ENCODE peak calls at places on chromosomes 5 and 9, in eight cellular contexts. E is prostate gland; Y is activated CD4-positive, alpha-beta T cell treated with anti-CD3 and anti-CD28 coated beads, Interleukin-2, amount 50 U/mL, for 1 hour; G is A673; U is lung microvascular endothelial cell; K is substantia nigra; Z is posterior vena cava; P is cardiac muscle cell. S is an unnamed sample.

GRCh38 chr9:99074902-99075245 is 30.0 kb upstream of the TGFBR1 start:
- DNase-seq in K (no peak), Z (no peak), E (no peak), U (no peak), Y (no peak), P (no peak), G (no peak), S (no peak)

GRCh38 chr9:81791076-81791475 is 101.7 kb upstream of the TLE1 start:
- DNase-seq in Z (no peak), P (no peak), E (no peak), K (no peak), G (no peak), U (no peak), Y (no peak), S (no peak)

GRCh38 chr5:40681351-40682311 is 1.9 kb downstream of the PTGER4 start:
- DNase-seq in Y (no peak), E (no peak), Z (peak; percentile 85), P (peak; percentile 18), K (no peak), G (no peak), U (peak; percentile 53), S (no peak)

GRCh38 chr9:137606734-137607138 is 1.2 kb downstream of the ARRDC1 start:
- DNase-seq in U (no peak), P (no peak), G (no peak), Y (no peak), K (no peak), E (no peak), Z (no peak), S (no peak)

GRCh38 chr5:26872337-26872736 is 166.0 kb downstream of the CDH9 start:
- DNase-seq in E (no peak), Y (no peak), K (no peak), G (no peak), P (no peak), U (no peak), Z (no peak), S (no peak)

GRCh38 chr5:93357686-93358085 is 223.3 kb downstream of the NR2F1-AS1 start:
- DNase-seq in G (no peak), Y (no peak), E (no peak), Z (no peak), P (no peak), U (no peak), K (no peak), S (no peak)

GRCh38 chr5:154236459-154237375 is 46.2 kb downstream of the GALNT10 start:
- DNase-seq in U (no peak), P (no peak), Y (no peak), K (no peak), Z (no peak), G (no peak), E (no peak), S (no peak)

GRCh38 chr5:91121347-91121993 is 261.6 kb downstream of the ARRDC3 start:
- DNase-seq in U (no peak), Z (no peak), E (peak; percentile 56), P (no peak), G (no peak), K (no peak), Y (no peak), S (no peak)

GRCh38 chr5:19531374-19531952 is 456.5 kb downstream of the CDH18 start:
- DNase-seq in E (no peak), P (no peak), G (no peak), K (no peak), Y (no peak), U (no peak), Z (no peak), S (no peak)

GRCh38 chr9:135910197-135910596 is 2.9 kb upstream of the CAMSAP1 start:
- DNase-seq in Y (no peak), G (no peak), E (no peak), K (no peak), U (no peak), P (no peak), Z (peak; percentile 4), S (no peak)

GRCh38 chr5:142883025-142883424 is 112.8 kb downstream of the ARHGAP26 start:
- DNase-seq in G (no peak), P (no peak), Z (peak; percentile 84), K (no peak), Y (no peak), U (peak; percentile 87), E (no peak), S (no peak)

GRCh38 chr5:150904479-150905311 is at the start of gene ZNF300:
- DNase-seq in G (peak; percentile 94), U (peak; percentile 97), P (peak; percentile 93), K (peak; percentile 43), Z (peak; percentile 95), Y (peak; percentile 23), E (peak; percentile 82), S (peak; percentile 88)

GRCh38 chr9:93898026-93898425 is 57.1 kb downstream of the BARX1 start:
- DNase-seq in U (no peak), Y (no peak), K (no peak), E (no peak), G (no peak), P (no peak), Z (peak; percentile 37), S (no peak)

GRCh38 chr5:172452398-172453205 is 1.7 kb downstream of the SH3PXD2B start:
- DNase-seq in U (peak; percentile 72), Y (no peak), E (peak; percentile 51), Z (peak; percentile 81), K (no peak), G (peak; percentile 11), P (peak; percentile 34), S (peak; percentile 80)

GRCh38 chr5:61162832-61163567 is 732 bp upstream of the SMIM15 start:
- DNase-seq in K (no peak), Y (no peak), U (peak; percentile 19), P (peak; percentile 51), E (peak; percentile 60), Z (no peak), G (peak; percentile 43), S (peak; percentile 4)

GRCh38 chr5:55407059-55407684 is 99.4 kb downstream of the MTREX start:
- DNase-seq in G (peak; percentile 40), E (no peak), U (peak; percentile 70), Y (no peak), P (peak; percentile 57), K (no peak), Z (no peak), S (peak; percentile 50)

GRCh38 chr5:169354263-169354662 is 53.3 kb upstream of the SLIT3 start:
- DNase-seq in E (no peak), Y (no peak), K (no peak), G (no peak), P (no peak), U (no peak), Z (no peak), S (no peak)

GRCh38 chr5:151671979-151672378 is 14.7 kb downstream of the SPARC start:
- DNase-seq in K (no peak), Z (peak; percentile 87), G (peak; percentile 77), P (no peak), U (peak; percentile 98), E (no peak), Y (no peak), S (no peak)